ENCODE peak calls at places on chromosomes 1 and 21, in four cellular contexts. K, D, S and A are unnamed samples. For H3K4me1, the result is how much of the 10 kb centered on the place peaks cover.

GRCh38 chr1:44801491-44802305 is 1.5 kb downstream of the PLK3 start:
- DNase-seq in K (peak), D (no peak), S (no peak), A (peak)

GRCh38 chr1:66583021-66583420 is 49.1 kb downstream of the SGIP1 start:
- DNase-seq in S (no peak), K (no peak), D (no peak), A (no peak)

GRCh38 chr1:153389394-153389793 is 1.5 kb downstream of the S100A8 start:
- DNase-seq in D (no peak), S (no peak), K (no peak), A (no peak)

GRCh38 chr1:183566026-183566425 is 24.2 kb downstream of the NCF2 start:
- DNase-seq in S (no peak), K (no peak), D (no peak), A (no peak)

GRCh38 chr1:7334475-7335035 is 436.5 kb upstream of the VAMP3 start:
- DNase-seq in K (no peak), S (no peak), D (no peak), A (no peak)

GRCh38 chr1:50527249-50527986 is 104.2 kb upstream of the DMRTA2 start:
- DNase-seq in D (no peak), K (no peak), S (no peak), A (no peak)

GRCh38 chr1:151989131-151989868 is 4.4 kb downstream of the S100A10 start:
- DNase-seq in K (no peak), D (peak), S (peak), A (peak)

GRCh38 chr1:210376836-210377377 is 48.2 kb downstream of the HHAT start:
- DNase-seq in K (no peak), S (no peak), D (peak), A (no peak)

GRCh38 chr1:2391034-2391384 is 345 bp downstream of the MORN1 start:
- DNase-seq in S (no peak), D (no peak), K (no peak), A (peak)

GRCh38 chr1:86155807-86156561 is 588 bp downstream of the COL24A1 start:
- DNase-seq in S (no peak), K (peak), D (no peak), A (peak)

GRCh38 chr1:26986658-26987057 is 6.8 kb upstream of the TRNP1 start:
- DNase-seq in K (no peak), S (no peak), D (peak), A (no peak)

GRCh38 chr1:154772611-154773515 is 97.2 kb downstream of the KCNN3 start:
- DNase-seq in S (peak), K (no peak), D (no peak), A (no peak)

GRCh38 chr1:180778782-180779398 is 133.8 kb upstream of the KIAA1614 start:
- DNase-seq in K (no peak), S (no peak), D (peak), A (no peak)

GRCh38 chr1:28264897-28265296 is 5.6 kb downstream of the SESN2 start:
- DNase-seq in K (no peak), S (no peak), D (no peak), A (no peak)

GRCh38 chr1:64471218-64471719 is 1.3 kb downstream of the CACHD1 start:
- DNase-seq in D (no peak), K (peak), S (no peak), A (peak)

GRCh38 chr1:109914587-109915240 is 4.1 kb downstream of the CSF1 start:
- DNase-seq in S (no peak), K (no peak), D (no peak), A (no peak)

GRCh38 chr1:116769994-116770393 is 15.8 kb downstream of the CD2 start:
- DNase-seq in D (no peak), S (no peak), K (no peak), A (no peak)

GRCh38 chr21:38869196-38869595 is 63.5 kb downstream of the ETS2 start:
- DNase-seq in K (no peak), S (no peak), D (no peak), A (no peak)

GRCh38 chr1:117093870-117094621 is 27.5 kb downstream of the TRIM45 start:
- DNase-seq in D (peak), S (peak), K (no peak), A (no peak)

GRCh38 chr1:8409666-8410065 is 91.8 kb downstream of the SLC45A1 start:
- DNase-seq in D (no peak), K (no peak), S (no peak), A (no peak)

GRCh38 chr1:189103956-189104355 is 1373.7 kb downstream of the BRINP3 start:
- DNase-seq in S (no peak), D (peak), K (no peak), A (no peak)

GRCh38 chr21:41883582-41883981 is 4.4 kb upstream of the PRDM15 start:
- DNase-seq in S (no peak), K (no peak), D (no peak), A (no peak)

GRCh38 chr1:60129916-60130315 is 56.3 kb upstream of the C1orf87 start:
- DNase-seq in K (no peak), S (no peak), D (no peak), A (no peak)

GRCh38 chr1:244237445-244237844 is 186.4 kb downstream of the ZBTB18 start:
- DNase-seq in S (no peak), K (no peak), D (peak), A (no peak)

GRCh38 chr1:207181838-207182237 is 77.8 kb downstream of the C4BPA start:
- DNase-seq in K (no peak), S (no peak), D (peak), A (no peak)

GRCh38 chr1:204073837-204074273 is 940 bp downstream of the SOX13 start:
- DNase-seq in D (peak), K (peak), S (no peak), A (no peak)

GRCh38 chr1:204075116-204075636 is 2.3 kb downstream of the SOX13 start:
- DNase-seq in D (peak), S (no peak), K (peak), A (no peak)

GRCh38 chr1:204074274-204075115 is 1.6 kb downstream of the SOX13 start:
- DNase-seq in S (no peak), K (peak), D (peak), A (peak)

GRCh38 chr1:204070895-204071294 is 2.0 kb upstream of the SOX13 start:
- DNase-seq in D (no peak), K (no peak), S (no peak), A (no peak)

GRCh38 chr1:204072951-204073836 is at the start of gene SOX13:
- DNase-seq in K (peak), S (peak), D (peak), A (peak)
- TF ChIP-seq CTCF in K (no peak), S (no peak), D (peak), A (no peak)

DNA sequence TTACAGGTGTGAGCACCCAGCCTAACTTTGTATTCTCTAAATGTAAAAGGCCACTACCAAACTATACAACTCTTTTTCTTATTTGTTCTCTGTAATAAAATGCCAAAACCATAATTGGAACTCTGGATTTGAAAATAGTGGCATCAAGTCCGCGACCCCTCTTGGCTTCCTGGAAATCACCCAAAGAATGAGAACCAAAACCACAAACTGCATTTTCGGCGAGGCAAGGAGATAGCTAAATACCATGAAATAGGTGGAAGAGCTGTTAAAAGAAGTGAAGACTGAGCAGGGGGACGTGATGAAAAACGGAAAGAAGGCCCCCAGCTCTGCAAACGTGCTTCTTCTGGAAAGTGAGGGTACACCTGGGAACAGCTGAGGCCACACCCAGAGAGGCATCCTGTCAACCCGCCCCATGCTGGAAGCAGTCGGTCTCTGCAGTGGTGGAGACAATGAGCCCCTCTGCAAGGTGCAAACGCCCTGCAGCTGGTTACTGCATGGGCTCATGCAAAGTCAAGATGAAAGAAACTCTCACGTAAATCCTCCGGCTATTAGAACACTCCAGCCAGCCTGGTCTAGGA is 22.5 kb downstream of the VPS26C start:
- DNase-seq in S (no peak), D (no peak), K (no peak), A (no peak)
- H3K4me3 ChIP-seq in S (no peak), D (no peak), K (no peak), A (no peak)

DNA sequence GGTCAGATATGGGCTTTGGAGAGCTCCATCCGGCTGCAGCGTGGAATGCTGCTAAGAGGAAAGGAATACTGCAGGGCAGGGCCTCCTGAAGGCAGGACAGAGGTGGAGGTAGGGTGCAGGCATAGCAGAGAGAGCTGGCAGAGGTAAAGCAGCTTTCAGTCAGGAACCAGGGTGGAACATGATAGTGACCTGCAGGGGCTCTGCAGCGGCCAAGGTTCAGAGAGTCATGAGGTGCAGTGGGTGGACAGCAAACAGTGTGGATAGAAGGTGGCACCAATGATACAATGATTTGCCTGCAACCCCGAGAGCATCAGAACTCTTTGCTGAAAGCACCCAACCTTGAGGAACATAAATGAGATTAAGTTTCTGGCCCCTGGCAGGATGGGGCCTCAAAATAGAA is 119.3 kb downstream of the BEND5 start:
- DNase-seq in K (no peak), D (no peak), S (no peak), A (no peak)
- H3K4me1 ChIP-seq in K (under half), D (under half), S (under half), A (under half)

GRCh38 chr21:35179990-35180557 is 131.0 kb upstream of the RUNX1 start:
- DNase-seq in K (no peak), S (no peak), D (peak), A (no peak)
- TF ChIP-seq CTCF in K (no peak), S (no peak), D (no peak), A (no peak)

GRCh38 chr1:192592981-192593683 is 17.6 kb downstream of the RGS1 start:
- DNase-seq in K (no peak), D (no peak), S (no peak), A (no peak)
- H3K4me3 ChIP-seq in K (no peak), D (no peak), S (no peak), A (no peak)

GRCh38 chr1:93614550-93615200 is 67.0 kb downstream of the BCAR3 start:
- DNase-seq in S (no peak), K (no peak), D (peak), A (no peak)

GRCh38 chr1:93615201-93616150 is 66.2 kb downstream of the BCAR3 start:
- DNase-seq in K (no peak), D (peak), S (no peak), A (no peak)

GRCh38 chr1:93611656-93612055 is 70.0 kb downstream of the BCAR3 start:
- DNase-seq in K (no peak), S (no peak), D (no peak), A (no peak)

GRCh38 chr1:93612510-93612909 is 69.1 kb downstream of the BCAR3 start:
- DNase-seq in S (no peak), D (no peak), K (no peak), A (no peak)

DNA sequence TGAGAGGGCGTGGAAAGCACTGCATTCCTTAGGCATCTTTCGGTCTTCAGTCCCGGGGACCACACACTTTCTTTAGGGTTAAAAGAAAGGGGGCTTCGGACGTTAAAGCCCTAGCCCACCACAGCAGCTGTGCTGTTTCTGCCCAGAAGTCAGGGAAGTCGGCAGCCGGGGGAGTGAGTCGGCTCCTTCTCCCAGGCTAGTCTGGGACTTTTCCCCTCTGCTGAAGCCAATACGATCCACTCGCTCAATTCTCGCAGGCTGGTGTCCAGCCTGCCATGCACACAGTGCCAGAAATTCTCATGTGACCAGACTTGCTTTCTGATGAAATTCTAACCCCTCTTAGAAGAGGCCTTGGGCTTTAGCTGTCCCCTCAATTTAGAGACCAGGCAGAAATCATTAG is 67.7 kb downstream of the BCAR3 start:
- DNase-seq in S (no peak), K (peak), D (no peak), A (no peak)
- H3K4me1 ChIP-seq in S (under half), K (under half), D (half or more), A (under half)